ENCODE peak calls at places on chromosome 5, in ten cellular contexts. One of them, this sample, is unnamed.

GRCh38 chr5:149062371-149063016 is 368 bp downstream of the SH3TC2 start:
- DNase-seq in uterus: peak
- DNase-seq in IMR-90: peak
- DNase-seq in RWPE1: peak
- DNase-seq in stomach: no peak
- DNase-seq in A549: peak
- DNase-seq in CD4-positive, alpha-beta T cell: no peak
- DNase-seq in HL-60: no peak
- DNase-seq in prostate gland: no peak
- DNase-seq in thyroid gland: no peak
- DNase-seq in this sample: no peak

GRCh38 chr5:132064140-132064539 is 3.7 kb downstream of the IL3 start:
- DNase-seq in uterus: no peak
- DNase-seq in HL-60: no peak
- DNase-seq in prostate gland: no peak
- DNase-seq in A549: no peak
- DNase-seq in thyroid gland: no peak
- DNase-seq in stomach: no peak
- DNase-seq in RWPE1: no peak
- DNase-seq in IMR-90: no peak
- DNase-seq in CD4-positive, alpha-beta T cell: no peak
- DNase-seq in this sample: no peak

GRCh38 chr5:157578079-157578780 is 2.7 kb upstream of the ADAM19 start:
- DNase-seq in stomach: no peak
- DNase-seq in thyroid gland: no peak
- DNase-seq in prostate gland: no peak
- DNase-seq in RWPE1: no peak
- DNase-seq in uterus: no peak
- DNase-seq in A549: no peak
- DNase-seq in CD4-positive, alpha-beta T cell: no peak
- DNase-seq in HL-60: no peak
- DNase-seq in IMR-90: no peak
- DNase-seq in this sample: no peak

GRCh38 chr5:528625-529511 is 4.6 kb upstream of the SLC9A3 start:
- DNase-seq in CD4-positive, alpha-beta T cell: no peak
- DNase-seq in HL-60: no peak
- DNase-seq in thyroid gland: no peak
- DNase-seq in IMR-90: no peak
- DNase-seq in stomach: no peak
- DNase-seq in prostate gland: no peak
- DNase-seq in A549: no peak
- DNase-seq in RWPE1: no peak
- DNase-seq in uterus: no peak
- DNase-seq in this sample: no peak

GRCh38 chr5:147554285-147554817 is 44.5 kb upstream of the DPYSL3 start:
- DNase-seq in CD4-positive, alpha-beta T cell: no peak
- DNase-seq in IMR-90: peak
- DNase-seq in thyroid gland: no peak
- DNase-seq in HL-60: no peak
- DNase-seq in prostate gland: peak
- DNase-seq in stomach: no peak
- DNase-seq in uterus: peak
- DNase-seq in RWPE1: peak
- DNase-seq in A549: no peak
- DNase-seq in this sample: no peak

GRCh38 chr5:167207081-167207480 is 1084.4 kb upstream of the WWC1 start:
- DNase-seq in A549: no peak
- DNase-seq in CD4-positive, alpha-beta T cell: no peak
- DNase-seq in HL-60: no peak
- DNase-seq in uterus: no peak
- DNase-seq in prostate gland: no peak
- DNase-seq in stomach: no peak
- DNase-seq in IMR-90: no peak
- DNase-seq in thyroid gland: no peak
- DNase-seq in RWPE1: no peak
- DNase-seq in this sample: no peak

GRCh38 chr5:36734422-36734821 is 128.0 kb downstream of the SLC1A3 start:
- DNase-seq in IMR-90: peak
- DNase-seq in RWPE1: peak
- DNase-seq in HL-60: no peak
- DNase-seq in stomach: no peak
- DNase-seq in CD4-positive, alpha-beta T cell: no peak
- DNase-seq in A549: peak
- DNase-seq in uterus: no peak
- DNase-seq in prostate gland: peak
- DNase-seq in thyroid gland: no peak
- DNase-seq in this sample: peak

GRCh38 chr5:7374186-7374585 is 21.8 kb upstream of the ADCY2 start:
- DNase-seq in CD4-positive, alpha-beta T cell: no peak
- DNase-seq in prostate gland: no peak
- DNase-seq in HL-60: no peak
- DNase-seq in stomach: no peak
- DNase-seq in A549: no peak
- DNase-seq in RWPE1: no peak
- DNase-seq in thyroid gland: no peak
- DNase-seq in IMR-90: no peak
- DNase-seq in uterus: no peak
- DNase-seq in this sample: no peak

GRCh38 chr5:133124891-133125290 is 73.1 kb downstream of the HSPA4 start:
- DNase-seq in IMR-90: no peak
- DNase-seq in RWPE1: no peak
- DNase-seq in thyroid gland: no peak
- DNase-seq in prostate gland: no peak
- DNase-seq in HL-60: no peak
- DNase-seq in A549: no peak
- DNase-seq in CD4-positive, alpha-beta T cell: no peak
- DNase-seq in uterus: no peak
- DNase-seq in stomach: no peak
- DNase-seq in this sample: no peak

GRCh38 chr5:10030219-10030831 is 219.4 kb downstream of the ATPSCKMT start:
- DNase-seq in HL-60: no peak
- DNase-seq in prostate gland: no peak
- DNase-seq in RWPE1: no peak
- DNase-seq in stomach: no peak
- DNase-seq in IMR-90: peak
- DNase-seq in CD4-positive, alpha-beta T cell: no peak
- DNase-seq in thyroid gland: no peak
- DNase-seq in uterus: no peak
- DNase-seq in A549: peak
- DNase-seq in this sample: no peak

GRCh38 chr5:121199238-121199999 is 652.3 kb upstream of the FTMT start:
- DNase-seq in CD4-positive, alpha-beta T cell: no peak
- DNase-seq in RWPE1: peak
- DNase-seq in thyroid gland: peak
- DNase-seq in IMR-90: peak
- DNase-seq in uterus: no peak
- DNase-seq in stomach: no peak
- DNase-seq in HL-60: no peak
- DNase-seq in A549: peak
- DNase-seq in prostate gland: no peak
- DNase-seq in this sample: no peak

DNA sequence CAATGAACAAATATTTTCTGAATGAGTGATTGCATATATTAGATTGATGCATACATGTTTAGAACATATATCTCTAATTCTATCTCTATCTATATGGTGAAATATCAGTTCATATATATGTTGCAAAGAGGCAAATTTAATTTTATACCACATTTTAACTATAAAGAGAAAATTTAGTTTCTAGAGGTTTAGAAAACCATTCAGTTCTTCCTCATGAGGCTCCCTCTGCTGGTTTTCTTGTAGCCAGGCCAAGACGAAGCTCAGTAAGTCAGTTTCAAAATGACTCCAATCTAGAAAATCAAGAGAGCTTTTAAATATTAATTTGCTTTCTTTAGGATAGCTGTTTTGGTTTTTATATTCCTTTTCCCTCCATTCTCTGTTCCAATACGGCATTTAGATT is 312.1 kb downstream of the TMEM232 start:
- DNase-seq in prostate gland: no peak
- DNase-seq in CD4-positive, alpha-beta T cell: no peak
- DNase-seq in HL-60: no peak
- DNase-seq in A549: no peak
- DNase-seq in RWPE1: no peak
- DNase-seq in thyroid gland: peak
- DNase-seq in stomach: no peak
- DNase-seq in IMR-90: peak
- DNase-seq in uterus: no peak
- DNase-seq in this sample: no peak
- TF ChIP-seq CTCF in prostate gland: no peak
- TF ChIP-seq CTCF in CD4-positive, alpha-beta T cell: no peak
- TF ChIP-seq CTCF in HL-60: no peak
- TF ChIP-seq CTCF in A549: no peak
- TF ChIP-seq CTCF in RWPE1: peak
- TF ChIP-seq CTCF in thyroid gland: peak
- TF ChIP-seq CTCF in stomach: no peak
- TF ChIP-seq CTCF in IMR-90: no peak
- TF ChIP-seq CTCF in uterus: no peak
- TF ChIP-seq CTCF in this sample: peak

GRCh38 chr5:145833616-145834200 is 1.4 kb downstream of the PRELID2 start:
- DNase-seq in stomach: no peak
- DNase-seq in RWPE1: no peak
- DNase-seq in prostate gland: no peak
- DNase-seq in HL-60: no peak
- DNase-seq in IMR-90: no peak
- DNase-seq in thyroid gland: no peak
- DNase-seq in A549: no peak
- DNase-seq in uterus: no peak
- DNase-seq in CD4-positive, alpha-beta T cell: no peak
- DNase-seq in this sample: no peak
- H3K27ac ChIP-seq in stomach: peak
- H3K27ac ChIP-seq in RWPE1: no peak
- H3K27ac ChIP-seq in prostate gland: no peak
- H3K27ac ChIP-seq in HL-60: no peak
- H3K27ac ChIP-seq in IMR-90: no peak
- H3K27ac ChIP-seq in thyroid gland: no peak
- H3K27ac ChIP-seq in A549: no peak
- H3K27ac ChIP-seq in uterus: no peak
- H3K27ac ChIP-seq in CD4-positive, alpha-beta T cell: no peak
- H3K27ac ChIP-seq in this sample: no peak

GRCh38 chr5:117533792-117534191 is 959.2 kb upstream of the SEMA6A start:
- DNase-seq in prostate gland: no peak
- DNase-seq in RWPE1: no peak
- DNase-seq in HL-60: no peak
- DNase-seq in thyroid gland: no peak
- DNase-seq in A549: no peak
- DNase-seq in stomach: no peak
- DNase-seq in CD4-positive, alpha-beta T cell: no peak
- DNase-seq in IMR-90: no peak
- DNase-seq in uterus: no peak
- DNase-seq in this sample: no peak

DNA sequence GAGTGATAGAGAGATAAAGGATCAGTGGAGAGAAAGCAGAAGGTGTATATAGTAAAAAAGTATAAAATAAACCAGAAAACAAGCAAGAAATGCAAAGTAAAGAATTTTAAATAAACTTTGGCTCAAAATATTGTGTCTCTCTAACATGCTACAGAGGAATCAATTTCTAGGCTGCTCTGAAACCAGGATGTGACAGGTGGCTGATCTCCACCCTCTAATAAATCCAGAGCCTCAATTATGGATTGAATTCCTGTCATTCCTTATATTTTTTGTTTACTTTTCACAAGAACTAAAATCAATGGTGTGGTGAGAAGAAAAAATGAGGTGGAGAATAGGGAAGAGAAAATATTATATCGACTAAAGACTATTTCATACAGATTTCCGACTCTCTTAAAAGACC is 965.1 kb upstream of the SEMA6A start:
- DNase-seq in prostate gland: no peak
- DNase-seq in uterus: no peak
- DNase-seq in stomach: no peak
- DNase-seq in CD4-positive, alpha-beta T cell: no peak
- DNase-seq in IMR-90: no peak
- DNase-seq in A549: no peak
- DNase-seq in HL-60: no peak
- DNase-seq in thyroid gland: no peak
- DNase-seq in RWPE1: no peak
- DNase-seq in this sample: no peak
- TF ChIP-seq CTCF in prostate gland: no peak
- TF ChIP-seq CTCF in uterus: no peak
- TF ChIP-seq CTCF in stomach: no peak
- TF ChIP-seq CTCF in CD4-positive, alpha-beta T cell: no peak
- TF ChIP-seq CTCF in IMR-90: no peak
- TF ChIP-seq CTCF in A549: no peak
- TF ChIP-seq CTCF in HL-60: no peak
- TF ChIP-seq CTCF in thyroid gland: no peak
- TF ChIP-seq CTCF in RWPE1: no peak
- TF ChIP-seq CTCF in this sample: no peak

GRCh38 chr5:103427326-103427725 is 135.3 kb downstream of the NUDT12 start:
- DNase-seq in IMR-90: no peak
- DNase-seq in prostate gland: no peak
- DNase-seq in A549: no peak
- DNase-seq in RWPE1: no peak
- DNase-seq in uterus: no peak
- DNase-seq in thyroid gland: no peak
- DNase-seq in CD4-positive, alpha-beta T cell: no peak
- DNase-seq in HL-60: no peak
- DNase-seq in stomach: no peak
- DNase-seq in this sample: no peak

GRCh38 chr5:103428411-103428871 is 134.1 kb downstream of the NUDT12 start:
- DNase-seq in RWPE1: no peak
- DNase-seq in stomach: peak
- DNase-seq in CD4-positive, alpha-beta T cell: no peak
- DNase-seq in A549: no peak
- DNase-seq in prostate gland: peak
- DNase-seq in HL-60: no peak
- DNase-seq in uterus: no peak
- DNase-seq in thyroid gland: peak
- DNase-seq in IMR-90: peak
- DNase-seq in this sample: peak

GRCh38 chr5:103425686-103426454 is 136.7 kb downstream of the NUDT12 start:
- DNase-seq in HL-60: no peak
- DNase-seq in CD4-positive, alpha-beta T cell: no peak
- DNase-seq in prostate gland: no peak
- DNase-seq in stomach: no peak
- DNase-seq in IMR-90: peak
- DNase-seq in A549: no peak
- DNase-seq in RWPE1: no peak
- DNase-seq in uterus: no peak
- DNase-seq in thyroid gland: no peak
- DNase-seq in this sample: no peak

GRCh38 chr5:103433216-103433615 is 129.4 kb downstream of the NUDT12 start:
- DNase-seq in uterus: no peak
- DNase-seq in A549: no peak
- DNase-seq in thyroid gland: no peak
- DNase-seq in stomach: no peak
- DNase-seq in prostate gland: no peak
- DNase-seq in IMR-90: peak
- DNase-seq in RWPE1: no peak
- DNase-seq in HL-60: no peak
- DNase-seq in CD4-positive, alpha-beta T cell: no peak
- DNase-seq in this sample: no peak

DNA sequence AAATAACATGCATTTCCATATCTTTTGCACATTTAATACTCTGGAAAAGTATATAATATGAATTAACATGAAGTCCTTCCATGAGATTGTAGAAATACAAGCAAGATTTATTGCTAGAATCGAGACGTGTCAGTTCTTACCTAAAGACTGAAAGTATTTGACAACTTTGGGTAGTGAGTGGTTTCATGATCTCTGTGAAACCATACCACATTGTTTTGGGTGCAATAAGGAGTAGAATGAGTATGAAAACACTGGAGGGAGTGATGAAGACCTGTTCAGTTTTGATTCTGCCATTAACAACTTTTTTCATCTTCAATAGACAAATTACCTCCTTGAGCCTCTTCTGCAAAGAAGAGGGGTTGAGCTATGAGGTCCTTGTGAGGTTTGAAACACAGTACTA is 133.7 kb downstream of the NUDT12 start:
- DNase-seq in uterus: no peak
- DNase-seq in IMR-90: no peak
- DNase-seq in A549: no peak
- DNase-seq in RWPE1: no peak
- DNase-seq in CD4-positive, alpha-beta T cell: no peak
- DNase-seq in stomach: no peak
- DNase-seq in thyroid gland: no peak
- DNase-seq in HL-60: no peak
- DNase-seq in prostate gland: no peak
- DNase-seq in this sample: no peak
- H3K27ac ChIP-seq in uterus: no peak
- H3K27ac ChIP-seq in IMR-90: no peak
- H3K27ac ChIP-seq in A549: no peak
- H3K27ac ChIP-seq in RWPE1: no peak
- H3K27ac ChIP-seq in CD4-positive, alpha-beta T cell: no peak
- H3K27ac ChIP-seq in stomach: no peak
- H3K27ac ChIP-seq in thyroid gland: no peak
- H3K27ac ChIP-seq in HL-60: no peak
- H3K27ac ChIP-seq in prostate gland: no peak
- H3K27ac ChIP-seq in this sample: no peak